ENCODE peak calls at places on chromosome 1, in four cellular contexts. One of them, this sample, is unnamed.

GRCh38 chr1:14190508-14190907 is 408.0 kb upstream of the KAZN start:
- DNase-seq in H1: peak; percentile 1
- DNase-seq in GM12878: no peak
- DNase-seq in K562: peak; percentile 3
- DNase-seq in this sample: no peak

GRCh38 chr1:33057095-33057494 is 20.4 kb upstream of the AK2 start:
- DNase-seq in H1: no peak
- DNase-seq in GM12878: no peak
- DNase-seq in K562: no peak
- DNase-seq in this sample: no peak

GRCh38 chr1:85295006-85295431 is 18.6 kb upstream of the BCL10 start:
- DNase-seq in K562: no peak
- DNase-seq in GM12878: no peak
- DNase-seq in H1: no peak
- DNase-seq in this sample: no peak

GRCh38 chr1:2179283-2180013 is 15.1 kb downstream of the FAAP20 start:
- DNase-seq in K562: peak; percentile 54
- DNase-seq in GM12878: no peak
- DNase-seq in H1: no peak
- DNase-seq in this sample: no peak

GRCh38 chr1:174398246-174398645 is 49.5 kb upstream of the GPR52 start:
- DNase-seq in GM12878: no peak
- DNase-seq in K562: no peak
- DNase-seq in H1: no peak
- DNase-seq in this sample: no peak

GRCh38 chr1:183516725-183517124 is 44.4 kb downstream of the SMG7 start:
- DNase-seq in GM12878: no peak
- DNase-seq in K562: no peak
- DNase-seq in H1: no peak
- DNase-seq in this sample: no peak

GRCh38 chr1:103529746-103530145 is 4.2 kb downstream of the RNPC3 start:
- DNase-seq in K562: peak; percentile 53
- DNase-seq in GM12878: no peak
- DNase-seq in H1: no peak
- DNase-seq in this sample: no peak

GRCh38 chr1:240804475-240804874 is 192.5 kb upstream of the GREM2 start:
- DNase-seq in H1: no peak
- DNase-seq in K562: no peak
- DNase-seq in GM12878: no peak
- DNase-seq in this sample: no peak

GRCh38 chr1:150165622-150166612 is 16.2 kb downstream of the PLEKHO1 start:
- DNase-seq in K562: peak; percentile 84
- DNase-seq in H1: no peak
- DNase-seq in GM12878: no peak
- DNase-seq in this sample: peak; percentile 39

GRCh38 chr1:86775395-86775794 is 71.0 kb downstream of the SH3GLB1 start:
- DNase-seq in GM12878: no peak
- DNase-seq in H1: no peak
- DNase-seq in K562: peak; percentile 79
- DNase-seq in this sample: peak; percentile 81

GRCh38 chr1:99727575-99728190 is 38.8 kb downstream of the FRRS1 start:
- DNase-seq in H1: no peak
- DNase-seq in GM12878: no peak
- DNase-seq in K562: no peak
- DNase-seq in this sample: no peak

GRCh38 chr1:23598424-23598823 is 39.1 kb upstream of the ID3 start:
- DNase-seq in H1: peak; percentile 86
- DNase-seq in K562: no peak
- DNase-seq in GM12878: no peak
- DNase-seq in this sample: peak; percentile 33

DNA sequence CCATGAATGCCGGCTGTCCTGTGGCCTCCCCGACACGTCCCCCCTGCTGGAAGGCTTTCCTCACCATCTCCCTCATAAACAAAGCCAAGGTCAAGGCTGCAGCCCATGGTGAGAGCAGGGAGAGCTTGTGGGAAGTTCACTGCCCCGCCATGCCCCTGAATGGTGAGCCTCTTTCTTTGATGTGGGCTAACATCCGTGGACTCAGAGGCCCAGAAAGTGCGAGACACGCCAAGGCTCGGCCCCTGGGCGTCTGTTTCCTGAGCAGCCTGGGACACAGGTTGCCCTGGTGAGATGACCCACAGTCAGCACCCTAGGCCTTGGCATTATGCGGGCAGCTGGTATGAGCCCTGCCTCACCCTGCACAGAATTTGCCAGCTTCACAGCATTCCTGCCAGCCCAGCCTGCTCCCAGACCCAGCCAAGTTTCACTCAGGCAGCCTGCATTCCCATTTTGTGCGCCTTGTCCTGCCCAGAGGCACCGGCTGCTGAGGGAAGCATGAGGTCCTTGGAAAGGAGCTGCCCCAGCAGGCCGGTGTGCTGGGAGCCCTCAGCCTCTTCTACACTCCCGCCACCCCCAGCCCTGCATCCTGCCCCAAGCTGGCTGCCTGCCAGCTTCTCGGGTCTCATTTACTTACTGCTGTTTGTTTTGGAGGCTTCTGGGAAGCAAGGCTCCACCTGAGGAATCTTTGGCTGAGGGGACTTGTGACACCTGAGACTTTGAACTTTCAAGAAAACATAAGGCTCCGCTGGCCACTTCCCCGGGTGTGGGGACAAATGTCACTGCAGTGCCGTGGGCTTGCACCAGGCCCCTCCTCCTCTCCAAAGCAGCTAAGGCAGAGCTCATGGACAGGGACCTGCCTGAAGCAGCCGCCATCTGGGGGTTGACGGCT is 31.9 kb downstream of the NEK2 start:
- DNase-seq in GM12878: no peak
- DNase-seq in H1: no peak
- DNase-seq in K562: peak; percentile 72
- DNase-seq in this sample: peak; percentile 96
- TF ChIP-seq SP1 in GM12878: no peak
- TF ChIP-seq SP1 in H1: no peak
- TF ChIP-seq SP1 in K562: no peak
- TF ChIP-seq SP1 in this sample: peak; percentile 30

GRCh38 chr1:143667730-143668129 is 304.1 kb downstream of the FAM72C start:
- DNase-seq in GM12878: no peak
- DNase-seq in K562: no peak
- DNase-seq in H1: no peak
- DNase-seq in this sample: no peak
- H3K9me3 ChIP-seq in GM12878: no peaks in the 10 kb centered on the region
- H3K9me3 ChIP-seq in K562: no peaks in the 10 kb centered on the region
- H3K9me3 ChIP-seq in H1: peaks cover 35% of the 10 kb centered on the region
- H3K9me3 ChIP-seq in this sample: no peaks in the 10 kb centered on the region

GRCh38 chr1:168918860-168919741 is 187.4 kb upstream of the ATP1B1 start:
- DNase-seq in K562: no peak
- DNase-seq in H1: peak; percentile 13
- DNase-seq in GM12878: no peak
- DNase-seq in this sample: peak; percentile 44

GRCh38 chr1:168917309-168917708 is 188.3 kb upstream of the DPT start:
- DNase-seq in GM12878: no peak
- DNase-seq in K562: no peak
- DNase-seq in H1: no peak
- DNase-seq in this sample: no peak

GRCh38 chr1:168917796-168918195 is 188.7 kb upstream of the ATP1B1 start:
- DNase-seq in H1: no peak
- DNase-seq in K562: no peak
- DNase-seq in GM12878: no peak
- DNase-seq in this sample: no peak

GRCh38 chr1:168913711-168914463 is 184.9 kb upstream of the DPT start:
- DNase-seq in K562: no peak
- DNase-seq in GM12878: no peak
- DNase-seq in H1: no peak
- DNase-seq in this sample: no peak
- TF ChIP-seq TAF1 in K562: no peak
- TF ChIP-seq TAF1 in GM12878: no peak
- TF ChIP-seq TAF1 in H1: no peak
- TF ChIP-seq TAF1 in this sample: no peak

GRCh38 chr1:93976291-93976690 is 67.1 kb upstream of the GCLM start:
- DNase-seq in GM12878: no peak
- DNase-seq in H1: no peak
- DNase-seq in K562: peak; percentile 37
- DNase-seq in this sample: no peak
- TF ChIP-seq SP1 in GM12878: no peak
- TF ChIP-seq SP1 in H1: no peak
- TF ChIP-seq SP1 in K562: no peak
- TF ChIP-seq SP1 in this sample: no peak